ENCODE peak calls at places on chromosomes 5 and 9, in eight cellular contexts. J, G, S, F, R, U, T and P are unnamed samples.

GRCh38 chr9:70595211-70595610 is 180.8 kb upstream of the KLF9 start:
- DNase-seq in F (no peak), G (no peak), T (no peak), J (no peak), R (no peak), U (no peak), S (no peak), P (no peak)

GRCh38 chr9:1878817-1879216 is 136.3 kb upstream of the SMARCA2 start:
- DNase-seq in J (no peak), G (no peak), F (no peak), S (no peak), T (no peak), R (no peak), U (no peak), P (no peak)

GRCh38 chr5:38723423-38723822 is 122.4 kb upstream of the OSMR start:
- DNase-seq in G (no peak), T (no peak), R (no peak), F (no peak), U (no peak), S (no peak), J (no peak), P (no peak)

GRCh38 chr9:35001285-35001677 is 11.7 kb downstream of the DNAJB5 start:
- DNase-seq in F (no peak), U (no peak), S (no peak), T (no peak), G (no peak), R (no peak), J (no peak), P (no peak)

GRCh38 chr9:70260007-70260443 is 1.2 kb downstream of the SMC5 start:
- DNase-seq in G (peak), R (no peak), U (no peak), J (no peak), F (no peak), S (peak), T (no peak), P (no peak)

GRCh38 chr9:33350310-33350709 is 52.1 kb downstream of the AQP7 start:
- DNase-seq in G (peak), S (peak), R (peak), F (peak), J (no peak), U (no peak), T (no peak), P (no peak)

GRCh38 chr5:111931658-111932057 is 174.7 kb upstream of the NREP start:
- DNase-seq in J (no peak), T (no peak), R (no peak), G (no peak), U (no peak), S (peak), F (no peak), P (no peak)

GRCh38 chr9:109114670-109115069 is 5.1 kb downstream of the TMEM245 start:
- DNase-seq in U (no peak), R (peak), S (peak), T (no peak), G (peak), F (peak), J (no peak), P (no peak)

GRCh38 chr5:59356813-59357381 is 536.6 kb downstream of the PDE4D start:
- DNase-seq in G (no peak), S (no peak), R (peak), T (no peak), J (no peak), U (no peak), F (peak), P (no peak)

GRCh38 chr5:139707445-139708003 is 59.4 kb downstream of the CXXC5 start:
- DNase-seq in T (no peak), S (no peak), F (no peak), R (no peak), U (no peak), G (no peak), J (no peak), P (no peak)

GRCh38 chr5:176862330-176862995 is 36.7 kb downstream of the HK3 start:
- DNase-seq in U (no peak), T (no peak), J (no peak), G (no peak), R (no peak), F (no peak), S (no peak), P (no peak)

GRCh38 chr5:132437604-132438275 is 52.8 kb downstream of the IRF1 start:
- DNase-seq in G (no peak), U (no peak), S (peak), F (peak), J (peak), R (peak), T (no peak), P (no peak)

GRCh38 chr5:173789031-173789920 is 98.9 kb upstream of the CPEB4 start:
- DNase-seq in G (peak), R (peak), J (no peak), T (peak), U (no peak), F (peak), S (peak), P (no peak)

GRCh38 chr5:72232838-72233237 is 87.2 kb downstream of the MRPS27 start:
- DNase-seq in R (no peak), T (no peak), S (no peak), J (no peak), G (no peak), F (no peak), U (no peak), P (no peak)
- H3K4me3 ChIP-seq in R (no peak), T (no peak), S (no peak), J (no peak), G (no peak), F (no peak), U (no peak), P (no peak)

GRCh38 chr5:57408714-57409113 is 73.9 kb downstream of the ACTBL2 start:
- DNase-seq in S (peak), G (no peak), J (no peak), F (peak), U (no peak), T (no peak), R (peak), P (no peak)

GRCh38 chr5:57406591-57406990 is 76.0 kb downstream of the ACTBL2 start:
- DNase-seq in S (no peak), U (no peak), T (no peak), R (peak), F (no peak), G (no peak), J (no peak), P (no peak)

GRCh38 chr5:57407391-57407790 is 75.2 kb downstream of the ACTBL2 start:
- DNase-seq in F (no peak), T (no peak), U (no peak), G (no peak), S (no peak), J (no peak), R (no peak), P (no peak)

GRCh38 chr5:57408285-57408684 is 74.3 kb downstream of the ACTBL2 start:
- DNase-seq in G (no peak), J (no peak), F (no peak), U (no peak), S (no peak), T (no peak), R (no peak), P (no peak)

GRCh38 chr5:57405984-57406383 is 76.6 kb downstream of the ACTBL2 start:
- DNase-seq in U (no peak), S (no peak), F (peak), T (no peak), R (peak), J (no peak), G (no peak), P (no peak)
- TF ChIP-seq CTCF in U (no peak), S (no peak), F (no peak), T (no peak), R (no peak), J (no peak), G (no peak), P (no peak)

GRCh38 chr5:1554410-1554967 is 30.7 kb upstream of the LPCAT1 start:
- DNase-seq in U (no peak), S (no peak), R (no peak), T (no peak), F (no peak), J (no peak), G (no peak), P (no peak)

GRCh38 chr5:1551426-1551825 is 27.7 kb upstream of the LPCAT1 start:
- DNase-seq in F (no peak), G (no peak), S (no peak), T (no peak), J (no peak), R (no peak), U (no peak), P (no peak)

GRCh38 chr5:1553642-1554409 is 30.1 kb upstream of the LPCAT1 start:
- DNase-seq in S (no peak), R (no peak), T (no peak), F (no peak), U (no peak), J (no peak), G (no peak), P (no peak)

GRCh38 chr5:1551913-1552312 is 28.2 kb upstream of the LPCAT1 start:
- DNase-seq in R (no peak), U (no peak), S (no peak), J (no peak), T (no peak), G (no peak), F (no peak), P (no peak)

GRCh38 chr5:1552469-1553255 is 28.9 kb upstream of the LPCAT1 start:
- DNase-seq in F (peak), T (no peak), S (no peak), U (no peak), J (peak), G (no peak), R (peak), P (no peak)
- H3K4me3 ChIP-seq in F (no peak), T (no peak), S (no peak), U (no peak), J (peak), G (no peak), R (no peak), P (no peak)

GRCh38 chr5:39854771-39855170 is 430.0 kb upstream of the DAB2 start:
- DNase-seq in F (no peak), G (no peak), T (no peak), J (no peak), S (no peak), U (no peak), R (no peak), P (no peak)
- TF ChIP-seq CTCF in F (no peak), G (no peak), T (no peak), J (no peak), S (no peak), U (no peak), R (no peak), P (no peak)

GRCh38 chr5:43854697-43855292 is 251.8 kb downstream of the NNT start:
- DNase-seq in U (no peak), S (peak), G (no peak), F (peak), R (peak), J (no peak), T (no peak), P (no peak)
- H3K4me3 ChIP-seq in U (no peak), S (no peak), G (no peak), F (no peak), R (no peak), J (no peak), T (no peak), P (no peak)

GRCh38 chr5:75630875-75631274 is 19.6 kb downstream of the ANKDD1B start:
- DNase-seq in U (no peak), F (no peak), G (no peak), T (no peak), J (no peak), R (no peak), S (no peak), P (no peak)
- TF ChIP-seq CTCF in U (no peak), F (no peak), G (no peak), T (no peak), J (no peak), R (no peak), S (no peak), P (no peak)

GRCh38 chr5:138438003-138438723 is 694 bp upstream of the REEP2 start:
- DNase-seq in U (no peak), R (no peak), G (no peak), S (peak), T (no peak), J (no peak), F (no peak), P (no peak)
- H3K4me3 ChIP-seq in U (peak), R (peak), G (peak), S (peak), T (peak), J (peak), F (peak), P (no peak)